ENCODE peak calls at places on chromosomes 4 and X, in six cellular contexts. One of them, this sample, is unnamed.

GRCh38 chrX:45198706-45199105 is 2.0 kb downstream of the DIPK2B start:
- DNase-seq in neuronal stem cell: no peak
- DNase-seq in IMR-90: no peak
- DNase-seq in H1: no peak
- DNase-seq in H9: no peak
- DNase-seq in mesenchymal stem cell: no peak
- DNase-seq in this sample: no peak

GRCh38 chrX:115649461-115650063 is 88.6 kb downstream of the PLS3 start:
- DNase-seq in neuronal stem cell: no peak
- DNase-seq in IMR-90: no peak
- DNase-seq in H1: no peak
- DNase-seq in H9: peak
- DNase-seq in mesenchymal stem cell: no peak
- DNase-seq in this sample: peak

GRCh38 chr4:80331693-80332092 is 3.8 kb upstream of the CFAP299 start:
- DNase-seq in mesenchymal stem cell: no peak
- DNase-seq in H1: no peak
- DNase-seq in H9: no peak
- DNase-seq in IMR-90: no peak
- DNase-seq in neuronal stem cell: no peak
- DNase-seq in this sample: no peak

GRCh38 chrX:139883984-139884383 is 48.9 kb downstream of the ATP11C start:
- DNase-seq in mesenchymal stem cell: no peak
- DNase-seq in IMR-90: no peak
- DNase-seq in H9: no peak
- DNase-seq in H1: no peak
- DNase-seq in neuronal stem cell: no peak
- DNase-seq in this sample: no peak

GRCh38 chr4:42786350-42787070 is 106.0 kb upstream of the GRXCR1 start:
- DNase-seq in neuronal stem cell: no peak
- DNase-seq in IMR-90: no peak
- DNase-seq in mesenchymal stem cell: no peak
- DNase-seq in H1: no peak
- DNase-seq in H9: peak
- DNase-seq in this sample: no peak

GRCh38 chrX:45133465-45133864 is 67.2 kb downstream of the DIPK2B start:
- DNase-seq in neuronal stem cell: no peak
- DNase-seq in IMR-90: no peak
- DNase-seq in H1: no peak
- DNase-seq in mesenchymal stem cell: no peak
- DNase-seq in H9: no peak
- DNase-seq in this sample: no peak

GRCh38 chrX:17024896-17025295 is 78.4 kb downstream of the REPS2 start:
- DNase-seq in neuronal stem cell: no peak
- DNase-seq in IMR-90: no peak
- DNase-seq in mesenchymal stem cell: no peak
- DNase-seq in H1: no peak
- DNase-seq in H9: peak
- DNase-seq in this sample: no peak

GRCh38 chrX:97159916-97160800 is 276.4 kb downstream of the RPA4 start:
- DNase-seq in IMR-90: no peak
- DNase-seq in neuronal stem cell: peak
- DNase-seq in mesenchymal stem cell: no peak
- DNase-seq in H9: no peak
- DNase-seq in H1: no peak
- DNase-seq in this sample: no peak

GRCh38 chrX:123993904-123994635 is 32.6 kb downstream of the STAG2 start:
- DNase-seq in neuronal stem cell: no peak
- DNase-seq in IMR-90: peak
- DNase-seq in H9: no peak
- DNase-seq in mesenchymal stem cell: peak
- DNase-seq in H1: no peak
- DNase-seq in this sample: no peak

GRCh38 chr4:144906181-144906895 is 191.7 kb downstream of the ANAPC10 start:
- DNase-seq in H9: no peak
- DNase-seq in H1: no peak
- DNase-seq in neuronal stem cell: no peak
- DNase-seq in IMR-90: peak
- DNase-seq in mesenchymal stem cell: peak
- DNase-seq in this sample: peak

GRCh38 chr4:26020896-26021295 is 106.9 kb downstream of the SMIM20 start:
- DNase-seq in mesenchymal stem cell: peak
- DNase-seq in H1: no peak
- DNase-seq in IMR-90: peak
- DNase-seq in neuronal stem cell: no peak
- DNase-seq in H9: no peak
- DNase-seq in this sample: peak

GRCh38 chr4:81527115-81527514 is 55.4 kb upstream of the RASGEF1B start:
- DNase-seq in mesenchymal stem cell: no peak
- DNase-seq in neuronal stem cell: no peak
- DNase-seq in IMR-90: no peak
- DNase-seq in H9: no peak
- DNase-seq in H1: no peak
- DNase-seq in this sample: no peak

GRCh38 chrX:72126539-72127140 is 5.1 kb downstream of the RTL5 start:
- DNase-seq in H1: peak
- DNase-seq in IMR-90: peak
- DNase-seq in mesenchymal stem cell: peak
- DNase-seq in H9: peak
- DNase-seq in neuronal stem cell: peak
- DNase-seq in this sample: peak

GRCh38 chrX:49656554-49656953 is 39.2 kb downstream of the PAGE1 start:
- DNase-seq in H1: no peak
- DNase-seq in IMR-90: no peak
- DNase-seq in neuronal stem cell: no peak
- DNase-seq in mesenchymal stem cell: no peak
- DNase-seq in H9: no peak
- DNase-seq in this sample: no peak

GRCh38 chr4:155546451-155546850 is 120.2 kb upstream of the GUCY1A1 start:
- DNase-seq in neuronal stem cell: no peak
- DNase-seq in mesenchymal stem cell: no peak
- DNase-seq in H9: no peak
- DNase-seq in H1: no peak
- DNase-seq in IMR-90: peak
- DNase-seq in this sample: no peak

GRCh38 chr4:46931981-46932380 is 22.9 kb upstream of the COX7B2 start:
- DNase-seq in IMR-90: peak
- DNase-seq in H9: peak
- DNase-seq in H1: no peak
- DNase-seq in neuronal stem cell: peak
- DNase-seq in mesenchymal stem cell: peak
- DNase-seq in this sample: no peak

GRCh38 chr4:75168548-75168947 is 235.6 kb downstream of the PARM1 start:
- DNase-seq in neuronal stem cell: no peak
- DNase-seq in H1: no peak
- DNase-seq in H9: no peak
- DNase-seq in IMR-90: no peak
- DNase-seq in mesenchymal stem cell: no peak
- DNase-seq in this sample: no peak

GRCh38 chrX:139692506-139692849 is 15.5 kb downstream of the MCF2 start:
- DNase-seq in neuronal stem cell: no peak
- DNase-seq in H1: no peak
- DNase-seq in H9: peak
- DNase-seq in mesenchymal stem cell: no peak
- DNase-seq in IMR-90: no peak
- DNase-seq in this sample: no peak

GRCh38 chrX:100687128-100687527 is 43.1 kb downstream of the SRPX2 start:
- DNase-seq in IMR-90: no peak
- DNase-seq in H9: no peak
- DNase-seq in mesenchymal stem cell: no peak
- DNase-seq in H1: no peak
- DNase-seq in neuronal stem cell: no peak
- DNase-seq in this sample: no peak

GRCh38 chrX:14675500-14675899 is 146.2 kb downstream of the GLRA2 start:
- DNase-seq in H9: no peak
- DNase-seq in IMR-90: no peak
- DNase-seq in mesenchymal stem cell: no peak
- DNase-seq in H1: no peak
- DNase-seq in neuronal stem cell: no peak
- DNase-seq in this sample: no peak

GRCh38 chr4:186676531-186677158 is 47.0 kb downstream of the FAT1 start:
- DNase-seq in H1: no peak
- DNase-seq in neuronal stem cell: no peak
- DNase-seq in IMR-90: peak
- DNase-seq in H9: no peak
- DNase-seq in mesenchymal stem cell: peak
- DNase-seq in this sample: peak

GRCh38 chrX:22135994-22136684 is 104.0 kb downstream of the PHEX start:
- DNase-seq in neuronal stem cell: peak
- DNase-seq in mesenchymal stem cell: peak
- DNase-seq in H1: no peak
- DNase-seq in H9: no peak
- DNase-seq in IMR-90: peak
- DNase-seq in this sample: peak

GRCh38 chr4:119204898-119205297 is 7.6 kb upstream of the USP53 start:
- DNase-seq in neuronal stem cell: no peak
- DNase-seq in IMR-90: no peak
- DNase-seq in mesenchymal stem cell: no peak
- DNase-seq in H9: no peak
- DNase-seq in H1: no peak
- DNase-seq in this sample: no peak

GRCh38 chr4:128979934-128980333 is 113.4 kb downstream of the SCLT1 start:
- DNase-seq in H1: no peak
- DNase-seq in neuronal stem cell: no peak
- DNase-seq in H9: no peak
- DNase-seq in IMR-90: peak
- DNase-seq in mesenchymal stem cell: peak
- DNase-seq in this sample: no peak

GRCh38 chr4:165384608-165385007 is 5.8 kb downstream of the CPE start:
- DNase-seq in neuronal stem cell: no peak
- DNase-seq in mesenchymal stem cell: no peak
- DNase-seq in IMR-90: peak
- DNase-seq in H9: no peak
- DNase-seq in H1: no peak
- DNase-seq in this sample: peak

GRCh38 chr4:184288451-184289178 is 70.9 kb upstream of the ENPP6 start:
- DNase-seq in IMR-90: no peak
- DNase-seq in H1: no peak
- DNase-seq in H9: no peak
- DNase-seq in mesenchymal stem cell: no peak
- DNase-seq in neuronal stem cell: no peak
- DNase-seq in this sample: peak

GRCh38 chr4:101993002-101993840 is 202.7 kb downstream of the BANK1 start:
- DNase-seq in IMR-90: no peak
- DNase-seq in neuronal stem cell: no peak
- DNase-seq in H9: no peak
- DNase-seq in H1: no peak
- DNase-seq in mesenchymal stem cell: no peak
- DNase-seq in this sample: no peak

GRCh38 chrX:150037041-150037440 is 98.8 kb upstream of the EOLA2 start:
- DNase-seq in H9: no peak
- DNase-seq in neuronal stem cell: no peak
- DNase-seq in IMR-90: no peak
- DNase-seq in mesenchymal stem cell: no peak
- DNase-seq in H1: no peak
- DNase-seq in this sample: no peak

GRCh38 chr4:10730019-10730418 is 45.5 kb upstream of the CLNK start:
- DNase-seq in mesenchymal stem cell: no peak
- DNase-seq in neuronal stem cell: no peak
- DNase-seq in H1: no peak
- DNase-seq in IMR-90: no peak
- DNase-seq in H9: no peak
- DNase-seq in this sample: peak

GRCh38 chr4:1417522-1418390 is 11.5 kb upstream of the NKX1-1 start:
- DNase-seq in IMR-90: no peak
- DNase-seq in H9: peak
- DNase-seq in mesenchymal stem cell: no peak
- DNase-seq in H1: no peak
- DNase-seq in neuronal stem cell: no peak
- DNase-seq in this sample: no peak

GRCh38 chr4:54929459-54929858 is 195.9 kb downstream of the KDR start:
- DNase-seq in IMR-90: no peak
- DNase-seq in H1: no peak
- DNase-seq in mesenchymal stem cell: no peak
- DNase-seq in H9: no peak
- DNase-seq in neuronal stem cell: no peak
- DNase-seq in this sample: no peak

GRCh38 chr4:84498203-84499026 is 677 bp downstream of the NKX6-1 start:
- DNase-seq in IMR-90: peak
- DNase-seq in H9: peak
- DNase-seq in H1: no peak
- DNase-seq in neuronal stem cell: no peak
- DNase-seq in mesenchymal stem cell: peak
- DNase-seq in this sample: peak
- H3K23ac ChIP-seq in IMR-90: no peak
- H3K23ac ChIP-seq in H9: no peak
- H3K23ac ChIP-seq in H1: no peak
- H3K23ac ChIP-seq in neuronal stem cell: peak
- H3K23ac ChIP-seq in mesenchymal stem cell: peak
- H3K23ac ChIP-seq in this sample: no peak

GRCh38 chrX:110026099-110026844 is 23.4 kb downstream of the TMEM164 start:
- DNase-seq in H9: no peak
- DNase-seq in mesenchymal stem cell: no peak
- DNase-seq in neuronal stem cell: no peak
- DNase-seq in H1: no peak
- DNase-seq in IMR-90: no peak
- DNase-seq in this sample: peak
- H3K4me2 ChIP-seq in H9: no peak
- H3K4me2 ChIP-seq in mesenchymal stem cell: no peak
- H3K4me2 ChIP-seq in neuronal stem cell: no peak
- H3K4me2 ChIP-seq in H1: peak
- H3K4me2 ChIP-seq in IMR-90: no peak
- H3K4me2 ChIP-seq in this sample: no peak

GRCh38 chr4:132445386-132445785 is 703.7 kb upstream of the PCDH10 start:
- DNase-seq in neuronal stem cell: no peak
- DNase-seq in mesenchymal stem cell: no peak
- DNase-seq in IMR-90: no peak
- DNase-seq in H1: no peak
- DNase-seq in H9: no peak
- DNase-seq in this sample: no peak
- H3K14ac ChIP-seq in neuronal stem cell: no peak
- H3K14ac ChIP-seq in mesenchymal stem cell: no peak
- H3K14ac ChIP-seq in IMR-90: no peak
- H3K14ac ChIP-seq in H1: no peak
- H3K14ac ChIP-seq in H9: no peak
- H3K14ac ChIP-seq in this sample: no peak

GRCh38 chr4:87031946-87032345 is 97.1 kb downstream of the AFF1 start:
- DNase-seq in mesenchymal stem cell: no peak
- DNase-seq in IMR-90: no peak
- DNase-seq in neuronal stem cell: no peak
- DNase-seq in H9: no peak
- DNase-seq in H1: no peak
- DNase-seq in this sample: no peak

GRCh38 chr4:87034527-87034926 is 99.7 kb downstream of the AFF1 start:
- DNase-seq in H9: no peak
- DNase-seq in neuronal stem cell: no peak
- DNase-seq in IMR-90: no peak
- DNase-seq in H1: no peak
- DNase-seq in mesenchymal stem cell: no peak
- DNase-seq in this sample: no peak

GRCh38 chr4:87035881-87036509 is 101.2 kb downstream of the AFF1 start:
- DNase-seq in H9: no peak
- DNase-seq in IMR-90: no peak
- DNase-seq in mesenchymal stem cell: no peak
- DNase-seq in neuronal stem cell: no peak
- DNase-seq in H1: no peak
- DNase-seq in this sample: no peak

GRCh38 chr4:87032884-87033533 is 98.2 kb downstream of the AFF1 start:
- DNase-seq in mesenchymal stem cell: peak
- DNase-seq in H1: no peak
- DNase-seq in IMR-90: peak
- DNase-seq in neuronal stem cell: no peak
- DNase-seq in H9: no peak
- DNase-seq in this sample: peak

GRCh38 chr4:87033902-87034301 is 99.1 kb downstream of the AFF1 start:
- DNase-seq in mesenchymal stem cell: no peak
- DNase-seq in H9: peak
- DNase-seq in neuronal stem cell: no peak
- DNase-seq in H1: no peak
- DNase-seq in IMR-90: no peak
- DNase-seq in this sample: no peak
- H3K23ac ChIP-seq in mesenchymal stem cell: peak
- H3K23ac ChIP-seq in H9: no peak
- H3K23ac ChIP-seq in neuronal stem cell: no peak
- H3K23ac ChIP-seq in H1: no peak
- H3K23ac ChIP-seq in IMR-90: peak
- H3K23ac ChIP-seq in this sample: no peak